ENCODE peak calls at places on chromosome X, in four cellular contexts. Z is upper lobe of left lung, C is GM23338, D is esophagus muscularis mucosa. Y is an unnamed sample.
A peak's percentile ranks its signal among the peaks of the same experiment; 100 is the strongest.

GRCh38 chrX:118973389-118974087 is 880 bp upstream of the LONRF3 start:
- DNase-seq in D (peak; percentile 57), Z (peak; percentile 24), C (no peak), Y (peak; percentile 76)

GRCh38 chrX:132411310-132411977 is 77.4 kb downstream of the MBNL3 start:
- DNase-seq in D (no peak), Z (no peak), C (no peak), Y (no peak)

GRCh38 chrX:48558270-48558669 is 16.0 kb upstream of the RBM3 start:
- DNase-seq in C (no peak), D (no peak), Z (no peak), Y (no peak)

GRCh38 chrX:123731987-123732678 is 719 bp downstream of the THOC2 start:
- DNase-seq in D (no peak), C (peak; percentile 5), Z (no peak), Y (peak; percentile 82)

GRCh38 chrX:12802741-12803140 is 11.5 kb downstream of the PRPS2 start:
- DNase-seq in Z (no peak), C (no peak), D (no peak), Y (no peak)

GRCh38 chrX:118254611-118255010 is 91.3 kb upstream of the WDR44 start:
- DNase-seq in Z (peak; percentile 30), D (no peak), C (peak; percentile 59), Y (no peak)

GRCh38 chrX:111719426-111720210 is 38.6 kb downstream of the ALG13 start:
- DNase-seq in D (no peak), Z (no peak), C (peak; percentile 2), Y (no peak)

GRCh38 chrX:68372665-68373064 is 60.6 kb downstream of the OPHN1 start:
- DNase-seq in C (no peak), D (no peak), Z (no peak), Y (no peak)

GRCh38 chrX:154317391-154318000 is 21.9 kb downstream of the TKTL1 start:
- DNase-seq in D (no peak), C (peak; percentile 72), Z (no peak), Y (peak; percentile 71)

GRCh38 chrX:121160987-121161386 is 113.6 kb downstream of the GLUD2 start:
- DNase-seq in Z (no peak), D (no peak), C (no peak), Y (no peak)

GRCh38 chrX:132615396-132616131 is 126.7 kb upstream of the MBNL3 start:
- DNase-seq in D (no peak), Z (peak; percentile 42), C (peak; percentile 70), Y (no peak)

GRCh38 chrX:107483976-107484726 is 34.7 kb downstream of the FRMPD3 start:
- DNase-seq in Z (no peak), D (no peak), C (peak; percentile 27), Y (no peak)

GRCh38 chrX:118675336-118675965 is 52.0 kb upstream of the IL13RA1 start:
- DNase-seq in Z (no peak), C (no peak), D (no peak), Y (no peak)

GRCh38 chrX:46203115-46203514 is 342.1 kb downstream of the ZNF674 start:
- DNase-seq in C (no peak), D (no peak), Z (no peak), Y (no peak)

GRCh38 chrX:110755061-110755460 is 40.6 kb downstream of the CHRDL1 start:
- DNase-seq in D (no peak), Z (no peak), C (no peak), Y (no peak)

GRCh38 chrX:150547511-150548115 is 20.8 kb upstream of the MTM1 start:
- DNase-seq in D (peak; percentile 92), C (peak; percentile 64), Z (peak; percentile 78), Y (peak; percentile 93)

GRCh38 chrX:135193740-135194139 is 22.5 kb upstream of the CT55 start:
- DNase-seq in D (no peak), Z (no peak), C (no peak), Y (no peak)

GRCh38 chrX:115719171-115719570 is 158.2 kb downstream of the PLS3 start:
- DNase-seq in C (no peak), D (no peak), Z (no peak), Y (no peak)

GRCh38 chrX:107625776-107626175 is 2.5 kb upstream of the PRPS1 start:
- DNase-seq in D (no peak), C (no peak), Z (no peak), Y (no peak)

GRCh38 chrX:46561931-46562721 is 11.4 kb upstream of the CHST7 start:
- DNase-seq in Z (peak; percentile 64), C (no peak), D (no peak), Y (no peak)

GRCh38 chrX:331145-331771 is 12.7 kb upstream of the GTPBP6 start:
- DNase-seq in C (peak; percentile 71), Z (no peak), D (no peak), Y (peak; percentile 79)

GRCh38 chrX:45771114-45771513 is 570.4 kb upstream of the DIPK2B start:
- DNase-seq in Z (peak; percentile 50), D (no peak), C (no peak), Y (no peak)

GRCh38 chrX:133905305-133905704 is 80.1 kb downstream of the GPC3 start:
- DNase-seq in C (no peak), D (no peak), Z (no peak), Y (no peak)

GRCh38 chrX:17750436-17750835 is 13.1 kb downstream of the SCML1 start:
- DNase-seq in C (no peak), Z (no peak), D (no peak), Y (no peak)

GRCh38 chrX:72569786-72570185 is 2.9 kb downstream of the HDAC8 start:
- DNase-seq in Z (no peak), D (no peak), C (no peak), Y (no peak)
- TF ChIP-seq CTCF in Z (no peak), D (no peak), C (no peak), Y (no peak)

GRCh38 chrX:88605222-88605583 is 141.8 kb upstream of the CPXCR1 start:
- DNase-seq in D (no peak), C (no peak), Z (no peak), Y (no peak)

GRCh38 chrX:88603237-88603636 is 143.8 kb upstream of the CPXCR1 start:
- DNase-seq in Z (no peak), D (no peak), C (peak; percentile 1), Y (no peak)

DNA sequence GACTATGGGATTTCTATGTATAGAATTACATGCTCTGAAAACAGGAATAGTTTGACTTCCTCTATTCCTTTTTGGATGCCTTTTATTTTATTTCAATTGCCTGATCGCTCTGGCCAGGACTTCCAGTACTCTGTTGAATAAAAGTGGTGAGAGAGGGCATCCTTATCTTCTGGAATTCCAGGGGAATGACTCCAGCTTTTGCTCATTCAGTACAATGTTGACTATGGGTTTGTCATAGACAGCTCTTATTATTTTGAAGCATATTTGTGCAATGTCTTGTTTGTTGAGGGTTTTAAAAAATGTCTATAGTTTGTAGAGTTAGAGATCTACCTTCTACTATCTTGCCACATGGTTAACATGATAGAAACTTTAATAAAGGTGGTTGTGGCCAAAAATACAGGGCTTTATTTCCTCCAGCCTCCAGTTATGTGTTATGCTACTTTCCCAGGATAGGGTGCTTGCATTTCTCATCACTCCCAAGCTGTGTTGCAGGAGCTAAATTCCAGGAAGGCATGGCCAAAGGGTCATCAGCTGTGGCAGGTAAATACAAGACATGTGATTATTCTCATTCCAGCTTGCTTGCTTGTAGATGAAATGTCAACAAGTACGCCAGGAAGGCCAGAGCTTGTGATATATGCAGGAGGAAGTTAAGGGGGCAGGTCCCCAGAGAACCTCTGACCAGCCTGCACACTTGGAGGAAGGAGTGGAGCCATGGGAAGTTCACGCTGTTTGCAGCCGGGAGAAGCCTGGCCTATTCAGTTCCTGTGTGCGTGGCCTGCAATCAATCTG is 142.4 kb upstream of the CPXCR1 start:
- DNase-seq in C (no peak), D (no peak), Z (no peak), Y (no peak)
- TF ChIP-seq POLR2AphosphoS5 in C (no peak), D (no peak), Z (no peak), Y (no peak)

GRCh38 chrX:71168134-71168533 is 23.5 kb downstream of the NLGN3 start:
- DNase-seq in D (no peak), C (no peak), Z (no peak), Y (no peak)

GRCh38 chrX:71166461-71166860 is 21.8 kb downstream of the NLGN3 start:
- DNase-seq in D (no peak), Z (no peak), C (no peak), Y (no peak)

GRCh38 chrX:71169586-71169985 is 24.9 kb downstream of the NLGN3 start:
- DNase-seq in Z (no peak), C (no peak), D (no peak), Y (peak; percentile 73)

GRCh38 chrX:71164071-71164470 is 19.4 kb downstream of the NLGN3 start:
- DNase-seq in C (no peak), D (no peak), Z (no peak), Y (no peak)

GRCh38 chrX:71167031-71167781 is 22.6 kb downstream of the NLGN3 start:
- DNase-seq in Z (no peak), C (no peak), D (no peak), Y (peak; percentile 51)
- TF ChIP-seq CTCF in Z (no peak), C (no peak), D (no peak), Y (no peak)

DNA sequence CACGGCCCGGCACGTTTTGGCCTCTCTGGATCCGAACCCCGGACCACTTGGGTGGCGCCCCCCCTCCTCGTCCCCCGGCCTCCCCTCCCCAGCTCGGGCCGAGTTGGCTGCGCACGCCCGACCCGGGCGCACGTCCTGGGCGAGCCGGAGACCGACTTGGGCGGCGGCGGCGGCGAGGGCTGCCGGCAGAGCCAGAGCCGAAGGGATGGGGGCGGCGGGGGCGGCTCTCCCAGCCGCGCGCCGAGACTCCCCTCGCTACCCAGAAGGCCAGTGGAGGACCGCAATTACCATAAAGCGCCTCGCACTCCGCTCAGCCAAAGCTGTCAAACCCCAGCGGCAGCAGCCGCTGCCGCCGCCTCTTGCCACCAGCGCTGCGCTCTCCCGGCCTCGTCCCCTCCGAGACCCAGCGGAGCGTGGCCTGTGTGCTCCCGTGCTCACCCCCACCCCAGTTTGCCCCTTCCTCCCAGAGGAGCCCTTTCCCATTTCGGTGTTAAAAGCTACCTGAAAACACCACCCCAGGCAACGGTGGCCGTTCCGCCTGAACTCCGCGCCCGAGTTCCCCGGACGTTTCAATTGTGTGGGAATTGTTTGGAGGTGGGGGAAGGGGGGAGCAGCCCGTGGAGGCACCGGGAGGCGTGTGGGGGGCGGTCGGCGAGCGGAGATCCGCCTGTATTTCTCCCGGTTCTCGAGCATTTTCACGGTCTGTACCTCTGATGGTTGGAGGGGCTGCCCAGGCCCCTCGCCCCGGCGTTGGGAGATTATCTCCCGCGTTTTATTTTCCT is 697 bp upstream of the BCOR start:
- DNase-seq in D (no peak), Z (no peak), C (peak; percentile 72), Y (peak; percentile 89)
- TF ChIP-seq POLR2AphosphoS5 in D (peak; percentile 5), Z (no peak), C (no peak), Y (peak; percentile 33)

GRCh38 chrX:21723097-21723496 is 34.8 kb downstream of the SMPX start:
- DNase-seq in D (no peak), Z (no peak), C (peak; percentile 24), Y (no peak)
- TF ChIP-seq CTCF in D (no peak), Z (no peak), C (no peak), Y (no peak)

GRCh38 chrX:152465132-152465531 is 14.0 kb upstream of the GABRA3 start:
- DNase-seq in D (no peak), C (no peak), Z (no peak), Y (no peak)
- TF ChIP-seq POLR2AphosphoS5 in D (no peak), C (no peak), Z (no peak), Y (no peak)

DNA sequence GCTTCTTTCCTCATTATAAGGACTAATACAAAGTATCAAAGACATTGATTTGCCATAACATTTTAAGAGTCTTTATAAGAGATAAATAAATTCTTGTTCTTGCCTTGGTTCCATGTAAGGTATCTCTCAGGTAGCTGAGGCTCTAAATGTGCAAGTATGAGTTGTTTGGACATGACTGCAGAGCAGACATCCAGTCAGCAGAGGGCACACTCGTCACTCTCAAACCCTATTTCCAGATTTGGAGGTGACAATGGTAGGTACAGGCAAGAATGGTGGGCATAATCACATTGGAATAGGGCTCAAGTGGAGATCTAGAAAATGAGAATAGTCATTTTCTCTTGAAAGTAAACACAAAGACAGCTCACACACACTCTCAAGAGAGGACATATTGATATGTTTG is 133.3 kb upstream of the ZIC3 start:
- DNase-seq in C (peak; percentile 65), Z (no peak), D (no peak), Y (no peak)
- TF ChIP-seq CTCF in C (peak; percentile 78), Z (peak; percentile 35), D (no peak), Y (no peak)